ENCODE peak calls at places on chromosomes 16 and 17, in four cellular contexts. R, B, O and E are unnamed samples.

GRCh38 chr17:75849304-75849695 is 5.1 kb upstream of the UNC13D start:
- DNase-seq in B (no peak), R (no peak), O (no peak), E (no peak)

GRCh38 chr17:32793841-32794240 is 83.1 kb downstream of the MYO1D start:
- DNase-seq in R (no peak), B (no peak), O (no peak), E (no peak)

GRCh38 chr16:8849411-8850011 is 19.3 kb downstream of the CARHSP1 start:
- DNase-seq in O (peak), B (no peak), R (no peak), E (no peak)

GRCh38 chr17:79518330-79519151 is 92.3 kb downstream of the RBFOX3 start:
- DNase-seq in O (no peak), R (no peak), B (no peak), E (no peak)

GRCh38 chr17:51035436-51035835 is 85.2 kb downstream of the SPAG9 start:
- DNase-seq in R (no peak), B (no peak), O (no peak), E (no peak)

GRCh38 chr16:22624759-22625533 is 114.3 kb downstream of the NPIPB5 start:
- DNase-seq in O (no peak), B (no peak), R (no peak), E (no peak)

GRCh38 chr16:79272141-79272577 is 328.4 kb downstream of the MAF start:
- DNase-seq in B (no peak), R (no peak), O (no peak), E (no peak)

GRCh38 chr17:77184474-77184873 is 43.7 kb downstream of the SEC14L1 start:
- DNase-seq in R (no peak), B (no peak), O (no peak), E (no peak)

GRCh38 chr17:4591529-4591928 is 7.2 kb downstream of the SMTNL2 start:
- DNase-seq in R (no peak), B (no peak), O (no peak), E (no peak)

GRCh38 chr16:85554114-85554790 is 58.9 kb upstream of the GSE1 start:
- DNase-seq in O (peak), B (no peak), R (peak), E (no peak)

GRCh38 chr16:54116126-54116525 is 170.5 kb downstream of the IRX3 start:
- DNase-seq in B (no peak), O (no peak), R (no peak), E (no peak)

GRCh38 chr16:81280393-81280792 is 34.4 kb upstream of the GAN start:
- DNase-seq in B (no peak), O (no peak), R (no peak), E (no peak)

GRCh38 chr17:3009411-3009920 is 53.9 kb downstream of the OR1D5 start:
- DNase-seq in O (no peak), R (no peak), B (no peak), E (no peak)

GRCh38 chr16:2904922-2905240 is 6.8 kb upstream of the FLYWCH1 start:
- DNase-seq in R (no peak), B (no peak), O (no peak), E (no peak)

GRCh38 chr17:39027037-39027436 is 59.8 kb upstream of the FBXO47 start:
- DNase-seq in B (peak), O (peak), R (no peak), E (no peak)

GRCh38 chr17:64418506-64419339 is 28.1 kb upstream of the PECAM1 start:
- DNase-seq in O (no peak), B (no peak), R (no peak), E (no peak)

GRCh38 chr16:55471448-55472097 is 7.4 kb upstream of the MMP2 start:
- DNase-seq in R (no peak), B (no peak), O (peak), E (no peak)

GRCh38 chr17:80781851-80782277 is 209.8 kb upstream of the CHMP6 start:
- DNase-seq in O (peak), R (no peak), B (no peak), E (no peak)

GRCh38 chr17:54111576-54111975 is 288.8 kb downstream of the KIF2B start:
- DNase-seq in O (no peak), B (no peak), R (no peak), E (no peak)

GRCh38 chr16:8199390-8199789 is 390.9 kb downstream of the TMEM114 start:
- DNase-seq in O (no peak), B (no peak), R (no peak), E (no peak)

GRCh38 chr16:87551487-87551886 is 50.8 kb upstream of the JPH3 start:
- DNase-seq in R (no peak), B (no peak), O (no peak), E (no peak)

GRCh38 chr17:521561-522325 is 169.1 kb upstream of the RPH3AL start:
- DNase-seq in B (no peak), O (no peak), R (no peak), E (no peak)

GRCh38 chr17:29929006-29929543 is 953 bp downstream of the SSH2 start:
- DNase-seq in R (no peak), B (no peak), O (no peak), E (no peak)

GRCh38 chr17:33973491-33973890 is 281.6 kb upstream of the CCL2 start:
- DNase-seq in B (no peak), R (no peak), O (no peak), E (no peak)

GRCh38 chr16:85271198-85271597 is 158.9 kb upstream of the CIBAR2 start:
- DNase-seq in R (no peak), O (no peak), B (no peak), E (no peak)

GRCh38 chr17:49266233-49266632 is 35.6 kb upstream of the PHOSPHO1 start:
- DNase-seq in O (no peak), R (no peak), B (no peak), E (no peak)

GRCh38 chr16:58853830-58854229 is 119.7 kb upstream of the GOT2 start:
- DNase-seq in B (no peak), R (no peak), O (no peak), E (no peak)

GRCh38 chr17:66087073-66087472 is 104.9 kb downstream of the CEP112 start:
- DNase-seq in B (no peak), O (no peak), R (no peak), E (no peak)

GRCh38 chr17:44362479-44362963 is 1.1 kb downstream of the FAM171A2 start:
- DNase-seq in O (peak), R (peak), B (no peak), E (no peak)

GRCh38 chr16:12685806-12686205 is 117.9 kb downstream of the CPPED1 start:
- DNase-seq in R (no peak), B (no peak), O (no peak), E (no peak)

GRCh38 chr17:50765454-50766221 is 1.7 kb downstream of the ANKRD40CL start:
- DNase-seq in O (no peak), B (no peak), R (peak), E (peak)

GRCh38 chr16:78290498-78291271 is 191.2 kb downstream of the WWOX start:
- DNase-seq in R (no peak), O (no peak), B (no peak), E (no peak)

GRCh38 chr17:74408262-74408661 is 23.6 kb upstream of the GPRC5C start:
- DNase-seq in R (peak), O (no peak), B (no peak), E (no peak)

DNA sequence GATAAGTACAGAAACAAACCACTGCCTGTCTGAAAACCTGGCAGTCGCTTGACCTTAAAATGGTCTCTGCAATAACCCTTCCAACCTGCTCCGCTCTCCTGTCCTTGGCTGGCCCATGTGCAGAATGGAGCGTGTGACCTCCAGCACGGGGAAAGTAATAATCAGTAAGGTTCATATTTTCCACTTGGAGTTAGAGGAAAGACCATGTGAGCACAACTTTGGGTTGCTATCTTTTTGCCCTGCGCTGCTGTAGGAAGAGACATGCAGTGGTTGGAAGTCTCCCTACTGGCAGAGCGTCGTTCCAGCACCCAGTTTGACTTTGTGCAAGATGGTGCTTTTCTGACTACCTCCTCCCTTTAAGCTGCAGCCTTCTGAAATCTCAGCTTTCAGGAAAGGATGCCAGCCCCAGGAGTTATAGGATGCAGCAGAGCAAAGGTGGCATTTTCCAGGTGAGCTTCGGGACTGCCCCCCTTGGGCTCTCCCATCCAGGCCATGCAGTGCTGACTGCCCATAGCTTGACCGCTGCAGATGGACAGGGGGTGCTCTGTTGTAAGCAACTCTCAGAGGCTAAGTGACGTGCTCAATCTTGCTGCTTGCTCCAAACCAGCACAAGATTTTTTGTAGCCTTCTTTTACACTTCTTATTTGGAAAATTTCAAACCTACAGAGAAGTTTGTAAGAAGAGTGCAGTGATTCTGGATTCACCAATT is 110.7 kb upstream of the NOL11 start:
- DNase-seq in R (no peak), B (no peak), O (no peak), E (no peak)
- TF ChIP-seq CTCF in R (no peak), B (no peak), O (no peak), E (no peak)

GRCh38 chr17:81821147-81821546 is 11.9 kb downstream of the MCRIP1 start:
- DNase-seq in O (no peak), B (no peak), R (no peak), E (no peak)

GRCh38 chr17:81822996-81823799 is 9.9 kb downstream of the MCRIP1 start:
- DNase-seq in R (no peak), O (no peak), B (no peak), E (no peak)

GRCh38 chr17:81819648-81820171 is 13.4 kb downstream of the MCRIP1 start:
- DNase-seq in R (no peak), O (no peak), B (no peak), E (no peak)

GRCh38 chr17:81822312-81822637 is 10.8 kb downstream of the MCRIP1 start:
- DNase-seq in B (no peak), R (no peak), O (no peak), E (no peak)

GRCh38 chr17:81821603-81822311 is 11.3 kb downstream of the MCRIP1 start:
- DNase-seq in O (peak), R (peak), B (no peak), E (no peak)
- TF ChIP-seq CTCF in O (peak), R (peak), B (peak), E (peak)

DNA sequence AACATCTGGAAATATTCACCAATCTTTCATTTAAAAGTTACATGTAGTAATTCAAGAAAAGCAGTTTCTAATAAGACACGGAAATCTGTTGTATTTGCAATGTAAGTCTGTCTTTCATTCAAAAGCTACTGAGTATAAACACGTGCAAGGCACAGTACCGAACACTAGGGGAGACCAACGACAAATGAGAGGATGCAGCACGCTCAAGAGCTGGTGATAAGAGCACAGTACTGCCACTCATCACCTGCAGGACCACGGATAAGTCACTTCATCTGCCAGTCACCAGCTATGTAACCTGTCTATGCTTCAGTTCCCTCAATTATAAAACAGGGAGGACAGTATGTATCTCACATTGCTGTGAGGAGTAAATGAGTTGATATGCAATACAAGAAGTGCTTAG is 67.1 kb downstream of the CLEC18A start:
- DNase-seq in R (peak), B (no peak), O (no peak), E (no peak)
- TF ChIP-seq CTCF in R (peak), B (peak), O (no peak), E (peak)

GRCh38 chr16:10629592-10629963 is 49.2 kb upstream of the EMP2 start:
- DNase-seq in B (no peak), O (no peak), R (peak), E (no peak)
- TF ChIP-seq CTCF in B (no peak), O (no peak), R (no peak), E (no peak)

GRCh38 chr17:68533887-68534700 is 21.9 kb downstream of the PRKAR1A start:
- DNase-seq in R (no peak), B (no peak), O (no peak), E (no peak)
- TF ChIP-seq CTCF in R (no peak), B (peak), O (peak), E (peak)

DNA sequence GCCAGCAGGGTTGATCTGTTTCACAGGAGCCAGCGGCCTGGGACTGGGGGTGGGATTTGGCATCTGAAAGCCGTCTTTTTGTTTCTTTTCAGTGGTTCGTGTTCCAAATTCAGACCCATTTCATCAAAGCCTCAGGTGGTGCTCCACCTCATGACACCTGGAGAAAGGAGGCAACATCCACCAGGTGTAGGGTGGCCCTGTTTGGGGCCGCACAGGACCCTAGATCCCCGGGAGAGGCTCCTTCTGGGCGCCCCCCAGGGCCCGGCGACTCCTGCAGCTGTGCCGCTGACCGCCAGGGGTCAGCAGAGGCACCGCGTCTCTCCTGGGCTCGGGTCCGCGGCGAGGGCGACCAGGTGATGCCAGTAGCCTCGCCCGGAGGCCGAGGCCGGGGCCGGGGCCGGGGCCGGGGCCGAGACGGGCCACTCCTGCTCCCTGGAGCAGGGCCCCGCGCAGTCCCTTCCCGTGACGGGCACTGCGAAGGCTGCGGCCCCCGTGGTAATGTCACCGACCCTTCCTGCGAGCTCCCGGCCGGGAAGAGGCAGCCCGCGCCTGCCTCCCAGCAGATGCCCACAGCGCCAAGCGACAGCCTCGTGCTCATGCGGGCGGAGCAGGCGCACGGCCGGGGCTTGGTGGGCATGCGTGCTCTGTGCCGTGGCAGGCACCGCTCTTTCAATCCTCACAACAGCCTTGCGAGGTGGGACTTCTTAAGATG is 118.6 kb downstream of the C16orf78 start:
- DNase-seq in B (peak), R (no peak), O (peak), E (no peak)
- TF ChIP-seq CTCF in B (peak), R (peak), O (peak), E (peak)